ENCODE peak calls at places on chromosomes 16 and 17, in ten cellular contexts. T is endothelial cell of umbilical vein, A is HL-60, H is stomach, N is GM12878, Y is prostate gland, F is GM23338, G is K562, O is H1, B is vagina. X is an unnamed sample.
A peak's percentile ranks its signal among the peaks of the same experiment; 100 is the strongest.

GRCh38 chr16:51180719-51181494 is 29.8 kb upstream of the SALL1 start:
- DNase-seq in G (no peak), O (no peak), F (no peak), T (no peak), A (no peak), H (no peak), Y (no peak), B (no peak), N (no peak), X (no peak)

GRCh38 chr17:67477687-67478086 is 100.6 kb downstream of the PITPNC1 start:
- DNase-seq in O (no peak), H (no peak), F (no peak), A (no peak), T (no peak), B (no peak), N (no peak), Y (no peak), G (no peak), X (no peak)

GRCh38 chr17:43908111-43908721 is 880 bp upstream of the MPP2 start:
- DNase-seq in G (peak; percentile 62), H (peak; percentile 65), N (no peak), A (no peak), B (peak; percentile 93), T (no peak), F (peak; percentile 88), O (peak; percentile 80), Y (peak; percentile 64), X (peak; percentile 95)

GRCh38 chr17:59752446-59752845 is 45.0 kb downstream of the VMP1 start:
- DNase-seq in F (no peak), G (no peak), N (no peak), B (no peak), A (no peak), T (no peak), O (no peak), H (no peak), Y (no peak), X (no peak)

GRCh38 chr16:46673320-46674013 is 15.5 kb downstream of the VPS35 start:
- DNase-seq in A (no peak), B (no peak), H (peak; percentile 59), F (peak; percentile 89), G (peak; percentile 82), T (peak; percentile 62), O (peak; percentile 58), N (peak; percentile 27), Y (peak; percentile 25), X (no peak)

GRCh38 chr17:37358098-37358829 is 17.5 kb upstream of the C17orf78 start:
- DNase-seq in B (peak; percentile 89), O (peak; percentile 85), H (peak; percentile 43), A (no peak), Y (peak; percentile 68), N (no peak), F (peak; percentile 94), T (peak; percentile 78), G (peak; percentile 80), X (peak; percentile 92)

GRCh38 chr17:34781071-34781470 is 180.2 kb downstream of the CCT6B start:
- DNase-seq in Y (no peak), N (no peak), T (no peak), O (no peak), F (no peak), G (no peak), A (no peak), H (no peak), B (no peak), X (no peak)

GRCh38 chr17:68512967-68513474 is 791 bp downstream of the PRKAR1A start:
- DNase-seq in N (no peak), O (no peak), A (no peak), F (peak; percentile 65), H (no peak), G (peak; percentile 55), B (no peak), Y (no peak), T (peak; percentile 60), X (no peak)

GRCh38 chr17:48908047-48908843 is at the start of gene UBE2Z:
- DNase-seq in O (peak; percentile 88), B (peak; percentile 96), H (peak; percentile 94), G (peak; percentile 98), F (peak; percentile 97), T (peak; percentile 96), N (peak; percentile 89), A (peak; percentile 95), Y (peak; percentile 91), X (peak; percentile 99)

GRCh38 chr16:82344157-82344556 is 174.1 kb upstream of the MPHOSPH6 start:
- DNase-seq in F (peak; percentile 58), H (peak; percentile 55), O (no peak), Y (peak; percentile 41), G (no peak), A (no peak), B (no peak), N (no peak), T (no peak), X (peak; percentile 79)

DNA sequence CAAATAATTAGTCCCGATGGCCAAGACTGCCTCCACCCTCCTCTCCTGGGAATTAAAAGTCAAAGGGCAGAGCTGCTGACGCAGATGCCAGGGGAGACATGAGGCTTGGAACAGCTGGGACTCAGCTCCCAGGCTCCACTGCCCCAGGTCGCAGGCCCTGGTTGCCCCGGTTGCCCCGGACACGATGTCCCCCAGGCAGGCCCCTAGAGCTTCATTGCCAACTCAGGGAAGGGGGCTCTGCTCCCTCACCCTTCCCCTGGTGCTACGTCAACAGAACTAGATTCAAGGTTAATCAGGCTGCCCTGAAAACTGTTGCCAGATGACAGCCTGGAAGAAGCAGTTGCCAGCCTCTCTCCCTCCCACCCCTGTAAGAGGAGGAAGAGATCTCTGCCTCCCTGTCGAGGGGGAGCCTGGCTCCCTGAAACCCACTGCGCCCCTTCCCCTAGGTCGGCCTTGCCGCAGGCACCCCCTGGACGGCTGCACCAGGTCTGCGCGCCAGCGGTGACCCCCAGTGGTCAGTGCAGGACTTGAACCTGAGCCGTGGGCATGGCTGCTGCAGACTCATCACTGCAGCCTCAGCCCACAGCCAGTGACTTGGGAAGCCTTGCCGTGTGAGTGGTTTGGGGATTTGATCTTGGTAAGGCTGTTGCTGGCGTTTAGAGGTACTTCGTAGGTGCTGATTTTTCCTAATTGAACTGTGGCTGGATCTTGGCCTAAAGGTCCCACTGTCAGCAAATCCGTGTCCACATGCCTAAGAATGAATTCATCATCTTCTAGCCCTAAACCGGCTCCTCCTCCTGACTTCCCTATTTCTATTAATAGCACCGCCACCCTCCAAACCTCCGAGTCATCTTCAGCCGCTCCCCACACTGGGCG is 84.1 kb upstream of the TOB1 start:
- DNase-seq in O (peak; percentile 86), N (no peak), Y (peak; percentile 67), H (peak; percentile 81), G (peak; percentile 89), A (peak; percentile 49), T (peak; percentile 58), F (peak; percentile 80), B (no peak), X (peak; percentile 96)
- TF ChIP-seq POLR2AphosphoS5 in O (no peak), N (no peak), Y (peak; percentile 58), H (peak; percentile 41), G (no peak), A (peak; percentile 58), T (no peak), F (no peak), B (peak; percentile 85), X (peak; percentile 74)

DNA sequence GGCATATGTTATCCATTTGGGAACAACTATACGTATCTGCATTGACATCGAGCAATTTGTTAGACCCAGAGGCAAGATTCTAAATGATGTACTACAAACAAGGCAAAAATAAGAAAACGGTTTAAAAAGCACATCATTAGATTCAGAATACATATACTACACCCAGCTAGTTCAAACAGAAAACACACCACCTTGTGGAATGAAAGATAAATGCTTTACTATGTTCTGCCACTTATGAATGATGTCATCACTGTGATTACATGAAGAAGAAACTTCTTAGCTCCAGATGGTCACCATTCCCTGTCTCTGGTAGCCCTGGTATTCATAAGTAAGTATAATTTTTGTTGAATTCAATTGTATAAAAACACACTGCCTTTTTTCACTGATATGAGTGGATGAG is 7.8 kb downstream of the NACA2 start:
- DNase-seq in O (no peak), B (no peak), T (peak; percentile 36), Y (no peak), A (peak; percentile 6), H (no peak), N (no peak), G (peak; percentile 27), F (peak; percentile 35), X (no peak)
- TF ChIP-seq CTCF in O (no peak), B (no peak), T (peak; percentile 25), Y (peak; percentile 22), A (no peak), H (no peak), N (peak; percentile 28), G (peak; percentile 44), F (no peak), X (no peak)

DNA sequence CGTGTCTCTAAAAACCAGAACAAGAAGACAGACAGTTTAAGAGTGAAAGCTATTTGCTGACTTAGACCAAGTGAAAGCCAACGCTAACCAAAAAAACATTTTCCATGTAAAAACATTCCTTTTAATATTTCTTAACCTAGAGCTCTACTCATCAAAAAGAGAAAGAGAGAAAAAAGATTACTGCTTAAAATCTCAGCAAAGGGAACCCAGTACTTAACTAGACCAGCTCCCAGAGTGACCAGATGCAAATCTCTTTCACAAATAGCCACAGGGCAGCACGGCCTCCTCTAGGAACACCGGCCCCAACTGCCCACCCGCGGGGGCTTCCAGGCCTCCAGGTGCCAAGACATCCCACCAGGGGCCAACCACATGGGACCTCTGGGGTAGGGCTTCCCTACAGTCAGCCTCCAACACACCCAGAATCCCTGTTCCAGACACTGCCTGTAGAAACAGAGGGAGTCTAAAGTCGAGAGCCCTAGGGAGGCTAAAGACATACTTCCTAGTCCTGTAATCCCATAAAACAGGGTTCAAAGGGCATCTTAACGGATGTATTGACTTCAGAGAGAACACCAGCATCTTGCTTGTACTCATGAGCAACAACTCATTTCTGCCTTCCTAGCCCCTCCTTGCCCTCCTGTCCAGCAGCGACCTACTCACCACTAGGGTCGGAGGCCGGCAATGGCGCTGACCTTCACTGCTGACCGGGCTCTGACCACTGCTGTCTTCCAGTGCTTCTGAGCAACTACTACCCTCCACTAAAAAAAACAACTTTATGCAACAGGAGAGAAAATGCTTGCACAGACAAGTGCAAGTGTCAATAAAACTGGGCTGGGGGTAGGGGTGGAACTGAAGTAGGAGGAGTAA is 21.3 kb downstream of the ZCCHC14 start:
- DNase-seq in Y (no peak), A (no peak), B (no peak), F (no peak), T (no peak), H (no peak), G (no peak), O (no peak), N (no peak), X (no peak)
- TF ChIP-seq POLR2AphosphoS5 in Y (no peak), A (no peak), B (no peak), F (no peak), T (no peak), H (no peak), G (no peak), O (no peak), N (no peak), X (no peak)

DNA sequence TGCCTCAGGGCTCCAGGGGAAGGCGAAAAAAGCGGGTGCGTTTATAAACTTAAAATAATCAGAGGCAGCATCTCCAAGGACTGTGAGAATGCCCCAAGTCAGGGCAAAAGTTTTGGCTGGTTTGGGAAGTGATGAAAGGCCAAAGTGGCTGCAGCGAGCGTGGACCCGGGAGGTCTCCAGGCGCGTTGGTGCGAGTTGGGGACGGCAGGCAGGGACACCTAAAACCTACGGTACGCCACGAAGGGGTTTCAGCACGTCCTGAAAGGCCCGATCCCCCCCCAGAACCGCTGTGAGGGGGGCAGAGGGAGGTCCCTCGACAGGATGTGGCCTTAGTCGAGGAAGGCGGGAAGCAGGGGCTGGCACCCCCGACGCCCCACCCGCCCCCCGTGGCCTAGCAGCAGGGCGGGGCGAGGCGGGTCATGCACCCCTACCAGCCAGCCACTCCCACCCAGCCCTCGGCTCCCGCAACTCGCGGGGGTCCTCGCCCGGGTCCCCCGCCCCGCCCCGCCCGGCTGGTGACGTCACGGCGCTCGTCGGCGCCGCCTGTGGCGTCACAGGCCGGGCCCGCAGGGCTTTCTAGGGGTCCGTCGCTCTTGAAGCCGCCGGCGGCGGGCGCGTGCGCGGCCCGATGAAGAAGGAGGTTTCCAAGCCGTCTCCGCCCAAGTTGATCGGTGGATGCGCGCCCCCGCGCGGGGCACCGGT is at the start of gene MYCBPAP:
- DNase-seq in A (peak; percentile 66), F (peak; percentile 91), T (peak; percentile 75), H (peak; percentile 87), G (no peak), O (peak; percentile 87), Y (peak; percentile 74), B (no peak), N (peak; percentile 28), X (peak; percentile 94)
- TF ChIP-seq CTCF in A (no peak), F (peak; percentile 29), T (peak; percentile 29), H (no peak), G (no peak), O (no peak), Y (peak; percentile 20), B (no peak), N (peak; percentile 36), X (no peak)

X was measured in esophagus muscularis mucosa.